ENCODE peak calls at places on chromosomes 5 and 9, in ten cellular contexts. M, Z, Q, S, G, E, C, N, B and O are unnamed samples.

GRCh38 chr5:41871866-41872265 is 1.6 kb upstream of the OXCT1 start:
- DNase-seq in Q (peak; percentile 29), B (no peak), Z (no peak), C (no peak), G (no peak), N (no peak), S (no peak), E (no peak), M (peak; percentile 14), O (peak; percentile 85)

GRCh38 chr9:34158362-34158869 is 20.4 kb upstream of the UBAP1 start:
- DNase-seq in M (peak; percentile 92), S (no peak), C (peak; percentile 83), Q (no peak), N (no peak), E (peak; percentile 33), B (no peak), Z (peak; percentile 13), G (no peak), O (peak; percentile 93)

GRCh38 chr5:6386270-6386669 is 7.9 kb upstream of the MED10 start:
- DNase-seq in N (no peak), S (no peak), Z (no peak), G (no peak), E (no peak), M (no peak), C (no peak), B (no peak), Q (no peak), O (no peak)

GRCh38 chr5:171701138-171701537 is 84.5 kb upstream of the SMIM23 start:
- DNase-seq in S (no peak), Q (peak; percentile 45), C (no peak), B (no peak), G (no peak), N (no peak), E (no peak), M (no peak), Z (no peak), O (no peak)

GRCh38 chr9:125470767-125471580 is 209.3 kb downstream of the GAPVD1 start:
- DNase-seq in S (no peak), E (no peak), C (no peak), N (no peak), G (no peak), M (no peak), B (no peak), Q (no peak), Z (no peak), O (no peak)

GRCh38 chr5:160399402-160400353 is at the start of gene FAM200C:
- DNase-seq in M (peak; percentile 97), E (peak; percentile 95), S (peak; percentile 95), G (peak; percentile 97), Q (peak; percentile 96), B (peak; percentile 96), N (peak; percentile 40), C (peak; percentile 98), Z (peak; percentile 90), O (peak; percentile 63)

GRCh38 chr5:180684623-180685161 is 35.3 kb upstream of the FLT4 start:
- DNase-seq in N (peak; percentile 52), C (no peak), E (no peak), Q (no peak), Z (no peak), B (no peak), M (no peak), S (no peak), G (no peak), O (no peak)

GRCh38 chr5:133664422-133664821 is 52.1 kb upstream of the FSTL4 start:
- DNase-seq in N (no peak), Z (no peak), Q (no peak), C (peak; percentile 65), S (no peak), E (no peak), M (no peak), B (peak; percentile 55), G (no peak), O (no peak)

GRCh38 chr9:87226896-87227295 is 270.8 kb upstream of the DAPK1 start:
- DNase-seq in E (no peak), G (no peak), C (no peak), M (no peak), Q (no peak), N (no peak), S (no peak), B (no peak), Z (no peak), O (no peak)

GRCh38 chr9:135088348-135088978 is 995 bp downstream of the OLFM1 start:
- DNase-seq in E (no peak), B (no peak), M (no peak), Z (no peak), N (no peak), G (peak; percentile 82), Q (no peak), S (no peak), C (no peak), O (no peak)

GRCh38 chr9:135087489-135087791 is at the start of gene OLFM1:
- DNase-seq in Q (peak; percentile 83), G (peak; percentile 96), Z (no peak), E (peak; percentile 19), M (peak; percentile 47), S (peak; percentile 80), B (peak; percentile 91), N (no peak), C (peak; percentile 80), O (no peak)

GRCh38 chr9:135087899-135088347 is 455 bp downstream of the OLFM1 start:
- DNase-seq in N (no peak), E (no peak), C (no peak), Z (no peak), B (peak; percentile 75), M (no peak), Q (no peak), G (peak; percentile 79), S (no peak), O (no peak)

GRCh38 chr9:135085830-135086546 is 1.5 kb upstream of the OLFM1 start:
- DNase-seq in G (peak; percentile 96), Z (peak; percentile 82), N (no peak), M (peak; percentile 57), C (peak; percentile 68), B (peak; percentile 91), S (peak; percentile 85), Q (peak; percentile 81), E (peak; percentile 36), O (no peak)

GRCh38 chr9:135086597-135087488 is 625 bp upstream of the OLFM1 start:
- DNase-seq in E (no peak), S (no peak), C (no peak), M (no peak), Z (no peak), B (peak; percentile 74), G (no peak), N (no peak), Q (no peak), O (no peak)
- H3K4me3 ChIP-seq in E (no peak overlapping the region), S (peak overlapping the region; percentile 50), C (peak overlapping the region; percentile 47), M (no peak overlapping the region), Z (peak overlapping the region; percentile 18), B (peak overlapping the region; percentile 43), G (peak overlapping the region; percentile 34), N (no peak overlapping the region), Q (peak overlapping the region; percentile 59), O (no peak overlapping the region)

GRCh38 chr5:153530357-153531143 is 40.1 kb downstream of the GRIA1 start:
- DNase-seq in B (no peak), Q (no peak), G (no peak), S (no peak), N (no peak), C (no peak), M (no peak), E (no peak), Z (no peak), O (no peak)

GRCh38 chr5:153520952-153521351 is 30.5 kb downstream of the GRIA1 start:
- DNase-seq in C (no peak), Z (no peak), M (peak; percentile 44), S (no peak), G (no peak), E (no peak), N (no peak), Q (no peak), B (no peak), O (no peak)

GRCh38 chr5:153523831-153524230 is 33.4 kb downstream of the GRIA1 start:
- DNase-seq in M (peak; percentile 60), G (no peak), E (no peak), S (no peak), N (no peak), Z (no peak), Q (peak; percentile 43), B (peak; percentile 81), C (peak; percentile 66), O (peak; percentile 79)

GRCh38 chr5:153523196-153523595 is 32.7 kb downstream of the GRIA1 start:
- DNase-seq in E (no peak), Q (no peak), M (peak; percentile 40), C (no peak), S (no peak), Z (no peak), N (no peak), B (no peak), G (no peak), O (no peak)

GRCh38 chr5:153525536-153525935 is 35.1 kb downstream of the GRIA1 start:
- DNase-seq in Z (no peak), M (no peak), G (no peak), C (no peak), B (no peak), Q (no peak), E (no peak), N (no peak), S (no peak), O (no peak)
- H3K4me3 ChIP-seq in Z (no peak overlapping the region), M (no peak overlapping the region), G (no peak overlapping the region), C (no peak overlapping the region), B (no peak overlapping the region), Q (no peak overlapping the region), E (no peak overlapping the region), N (no peak overlapping the region), S (no peak overlapping the region), O (no peak overlapping the region)

DNA sequence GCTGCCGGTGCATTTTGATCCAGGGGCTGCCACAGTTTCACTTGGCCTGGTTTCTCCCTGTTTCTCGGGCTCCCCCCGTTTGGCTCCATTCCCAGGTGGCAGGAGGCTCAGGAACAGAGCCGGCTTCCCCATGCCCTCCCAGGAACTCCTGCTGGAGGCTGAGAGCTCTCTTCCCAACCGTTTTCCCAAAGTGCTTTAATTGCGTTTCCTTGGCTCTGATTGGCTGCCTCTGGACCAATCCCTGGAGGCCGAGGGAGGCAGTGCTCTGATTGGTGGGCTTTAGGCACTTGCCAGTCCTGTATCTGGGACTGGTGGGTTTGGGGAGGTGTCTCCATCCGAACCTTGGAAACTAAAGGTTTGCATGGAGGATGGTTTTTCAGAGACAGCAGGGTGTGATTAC is 4.9 kb downstream of the TSPAN17 start:
- DNase-seq in C (no peak), N (no peak), Z (no peak), M (no peak), G (peak; percentile 91), B (no peak), E (no peak), Q (no peak), S (no peak), O (no peak)
- H3K4me3 ChIP-seq in C (no peak overlapping the region), N (no peak overlapping the region), Z (no peak overlapping the region), M (no peak overlapping the region), G (no peak overlapping the region), B (no peak overlapping the region), E (no peak overlapping the region), Q (no peak overlapping the region), S (no peak overlapping the region), O (no peak overlapping the region)

DNA sequence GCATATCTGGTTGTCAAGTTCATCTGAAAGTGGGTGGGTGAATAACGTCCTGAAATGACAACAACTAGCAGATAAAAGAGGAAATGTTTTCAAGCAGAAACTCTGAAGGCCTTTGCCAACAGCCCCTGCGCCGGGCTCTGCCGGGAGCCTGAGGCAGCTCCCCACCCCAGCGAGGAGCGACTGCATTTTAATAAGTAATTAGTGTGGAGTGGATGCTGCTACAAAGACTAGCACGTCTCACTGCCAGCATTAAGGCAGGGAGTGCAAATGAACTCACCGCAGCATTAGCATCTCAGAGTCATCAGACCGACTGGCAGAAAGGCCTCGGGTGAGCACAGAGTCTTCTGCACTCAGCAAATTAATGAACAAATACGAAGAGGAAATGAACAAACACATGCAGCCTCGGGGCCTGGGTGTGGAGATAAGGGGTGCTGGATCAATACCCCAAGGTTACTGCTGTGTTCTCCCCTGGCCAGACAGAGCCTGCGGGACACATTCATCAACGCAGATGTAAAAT is 63.8 kb downstream of the VAV2 start:
- DNase-seq in N (no peak), M (no peak), E (peak; percentile 25), Z (no peak), C (no peak), G (no peak), Q (no peak), S (no peak), B (no peak), O (no peak)
- H3K4me3 ChIP-seq in N (no peak overlapping the region), M (no peak overlapping the region), E (no peak overlapping the region), Z (no peak overlapping the region), C (no peak overlapping the region), G (no peak overlapping the region), Q (no peak overlapping the region), S (no peak overlapping the region), B (no peak overlapping the region), O (no peak overlapping the region)